ENCODE peak calls at places on chromosomes 3 and 15, in four cellular contexts. One of them, this sample, is unnamed.

GRCh38 chr15:66851226-66852063 is 149.4 kb downstream of the SMAD6 start:
- DNase-seq in activated CD4-positive, alpha-beta memory T cell treated with anti-CD3 and anti-CD28 coated beads for 36 hours: peak; percentile 85
- DNase-seq in HTR-8/SVneo: peak; percentile 76
- DNase-seq in AG10803: peak; percentile 77
- DNase-seq in this sample: peak; percentile 70

GRCh38 chr15:58748787-58749531 is 548 bp downstream of the ADAM10 start:
- DNase-seq in HTR-8/SVneo: no peak
- DNase-seq in AG10803: peak; percentile 42
- DNase-seq in activated CD4-positive, alpha-beta memory T cell treated with anti-CD3 and anti-CD28 coated beads for 36 hours: peak; percentile 58
- DNase-seq in this sample: no peak

GRCh38 chr15:69317392-69317841 is 18.7 kb downstream of the PAQR5 start:
- DNase-seq in activated CD4-positive, alpha-beta memory T cell treated with anti-CD3 and anti-CD28 coated beads for 36 hours: no peak
- DNase-seq in HTR-8/SVneo: no peak
- DNase-seq in AG10803: no peak
- DNase-seq in this sample: no peak

GRCh38 chr3:94587291-94587690 is 524.4 kb downstream of the NSUN3 start:
- DNase-seq in activated CD4-positive, alpha-beta memory T cell treated with anti-CD3 and anti-CD28 coated beads for 36 hours: no peak
- DNase-seq in HTR-8/SVneo: no peak
- DNase-seq in AG10803: no peak
- DNase-seq in this sample: no peak

GRCh38 chr3:141798455-141798854 is 35.2 kb downstream of the GRK7 start:
- DNase-seq in activated CD4-positive, alpha-beta memory T cell treated with anti-CD3 and anti-CD28 coated beads for 36 hours: peak; percentile 11
- DNase-seq in HTR-8/SVneo: no peak
- DNase-seq in AG10803: peak; percentile 42
- DNase-seq in this sample: no peak

GRCh38 chr15:65824941-65825544 is 33.0 kb upstream of the DENND4A start:
- DNase-seq in AG10803: peak; percentile 79
- DNase-seq in HTR-8/SVneo: no peak
- DNase-seq in activated CD4-positive, alpha-beta memory T cell treated with anti-CD3 and anti-CD28 coated beads for 36 hours: no peak
- DNase-seq in this sample: peak; percentile 73

GRCh38 chr3:125107861-125108567 is 52.2 kb upstream of the HEG1 start:
- DNase-seq in activated CD4-positive, alpha-beta memory T cell treated with anti-CD3 and anti-CD28 coated beads for 36 hours: no peak
- DNase-seq in AG10803: peak; percentile 77
- DNase-seq in HTR-8/SVneo: no peak
- DNase-seq in this sample: peak; percentile 95

GRCh38 chr3:98945006-98945626 is 43.6 kb upstream of the DCBLD2 start:
- DNase-seq in HTR-8/SVneo: no peak
- DNase-seq in AG10803: no peak
- DNase-seq in activated CD4-positive, alpha-beta memory T cell treated with anti-CD3 and anti-CD28 coated beads for 36 hours: no peak
- DNase-seq in this sample: peak; percentile 33

GRCh38 chr3:117719316-117719926 is 1009.8 kb downstream of the TUSC7 start:
- DNase-seq in AG10803: peak; percentile 31
- DNase-seq in activated CD4-positive, alpha-beta memory T cell treated with anti-CD3 and anti-CD28 coated beads for 36 hours: no peak
- DNase-seq in HTR-8/SVneo: no peak
- DNase-seq in this sample: peak; percentile 40

GRCh38 chr3:140758791-140759444 is 81.1 kb downstream of the TRIM42 start:
- DNase-seq in HTR-8/SVneo: no peak
- DNase-seq in AG10803: no peak
- DNase-seq in activated CD4-positive, alpha-beta memory T cell treated with anti-CD3 and anti-CD28 coated beads for 36 hours: no peak
- DNase-seq in this sample: no peak

GRCh38 chr3:106130384-106131084 is 261.7 kb upstream of the CBLB start:
- DNase-seq in HTR-8/SVneo: peak; percentile 44
- DNase-seq in activated CD4-positive, alpha-beta memory T cell treated with anti-CD3 and anti-CD28 coated beads for 36 hours: no peak
- DNase-seq in AG10803: peak; percentile 79
- DNase-seq in this sample: peak; percentile 87

GRCh38 chr3:189781384-189781783 is 150.2 kb downstream of the TP63 start:
- DNase-seq in activated CD4-positive, alpha-beta memory T cell treated with anti-CD3 and anti-CD28 coated beads for 36 hours: no peak
- DNase-seq in HTR-8/SVneo: no peak
- DNase-seq in AG10803: no peak
- DNase-seq in this sample: no peak